ENCODE peak calls at places on chromosomes 1 and 21, in four cellular contexts. M, F, K and E are unnamed samples.

GRCh38 chr1:109619655-109620395 is at the start of gene AMPD2:
- DNase-seq in F (no peak), M (peak), K (peak), E (peak)

GRCh38 chr1:205521646-205522150 is 17.2 kb downstream of the CDK18 start:
- DNase-seq in F (no peak), M (no peak), K (no peak), E (no peak)

GRCh38 chr1:198088360-198089071 is 68.3 kb upstream of the NEK7 start:
- DNase-seq in M (peak), K (peak), F (no peak), E (peak)

GRCh38 chr1:29583727-29584126 is 347.4 kb downstream of the PTPRU start:
- DNase-seq in F (no peak), K (no peak), M (no peak), E (no peak)

GRCh38 chr1:1020415-1021009 is 592 bp downstream of the AGRN start:
- DNase-seq in K (no peak), F (no peak), M (peak), E (no peak)

GRCh38 chr1:244755673-244756072 is 79.8 kb upstream of the COX20 start:
- DNase-seq in F (no peak), K (no peak), M (no peak), E (no peak)

GRCh38 chr1:41662061-41662655 is 177.7 kb upstream of the EDN2 start:
- DNase-seq in K (no peak), F (no peak), M (peak), E (peak)

GRCh38 chr1:73105755-73106154 is 823.4 kb upstream of the NEGR1 start:
- DNase-seq in F (no peak), M (no peak), K (no peak), E (no peak)

GRCh38 chr1:192580351-192580962 is 4.9 kb downstream of the RGS1 start:
- DNase-seq in M (no peak), F (no peak), K (peak), E (peak)

GRCh38 chr1:94045465-94046056 is 75.4 kb downstream of the ABCA4 start:
- DNase-seq in M (peak), K (peak), F (peak), E (peak)

GRCh38 chr1:29875557-29876028 is 639.3 kb downstream of the PTPRU start:
- DNase-seq in F (no peak), K (no peak), M (peak), E (no peak)

GRCh38 chr1:15742339-15742801 is at the start of gene TMEM82:
- DNase-seq in K (no peak), F (no peak), M (no peak), E (no peak)

GRCh38 chr1:200041337-200042118 is 14.0 kb downstream of the NR5A2 start:
- DNase-seq in M (no peak), F (no peak), K (no peak), E (no peak)

GRCh38 chr21:38520511-38520910 is 22.2 kb upstream of the ERG start:
- DNase-seq in M (no peak), K (no peak), F (no peak), E (no peak)

GRCh38 chr1:212470059-212470458 is 37.3 kb downstream of the NENF start:
- DNase-seq in F (no peak), K (no peak), M (no peak), E (peak)

GRCh38 chr21:33967086-33967571 is 51.5 kb upstream of the ATP5PO start:
- DNase-seq in K (peak), M (no peak), F (no peak), E (no peak)

GRCh38 chr1:71743862-71744261 is 538.5 kb downstream of the NEGR1 start:
- DNase-seq in M (no peak), K (no peak), F (no peak), E (no peak)

GRCh38 chr1:161427733-161428516 is 60.2 kb upstream of the CFAP126 start:
- DNase-seq in M (peak), K (peak), F (no peak), E (peak)

GRCh38 chr1:236854602-236854978 is 59.5 kb downstream of the MTR start:
- DNase-seq in K (no peak), M (no peak), F (no peak), E (no peak)

GRCh38 chr1:150922519-150922975 is 3.6 kb upstream of the SETDB1 start:
- DNase-seq in K (peak), F (peak), M (peak), E (peak)

GRCh38 chr1:183368213-183369108 is 49.7 kb downstream of the NMNAT2 start:
- DNase-seq in F (no peak), K (no peak), M (no peak), E (no peak)

GRCh38 chr1:69377507-69377906 is 190.2 kb upstream of the LRRC7 start:
- DNase-seq in F (no peak), M (no peak), K (no peak), E (no peak)

GRCh38 chr1:42125552-42125951 is 27.7 kb upstream of the GUCA2B start:
- DNase-seq in K (no peak), M (no peak), F (no peak), E (no peak)

GRCh38 chr1:28895896-28896608 is 18.3 kb upstream of the EPB41 start:
- DNase-seq in K (no peak), M (no peak), F (no peak), E (no peak)

GRCh38 chr1:172674831-172675613 is 16.1 kb downstream of the FASLG start:
- DNase-seq in F (no peak), K (no peak), M (no peak), E (no peak)

GRCh38 chr1:110559157-110559556 is 40.2 kb upstream of the KCNA10 start:
- DNase-seq in K (no peak), F (no peak), M (no peak), E (no peak)

GRCh38 chr1:61052393-61053280 is 29.7 kb upstream of the NFIA start:
- DNase-seq in K (no peak), M (no peak), F (no peak), E (no peak)

GRCh38 chr1:155569988-155570592 is 7.5 kb upstream of the ASH1L start:
- DNase-seq in M (no peak), K (no peak), F (no peak), E (no peak)

GRCh38 chr1:158285756-158286241 is 3.9 kb upstream of the CD1C start:
- DNase-seq in F (no peak), M (no peak), K (no peak), E (no peak)

GRCh38 chr21:43939443-43940328 is 72.4 kb upstream of the TRAPPC10 start:
- DNase-seq in M (no peak), F (no peak), K (no peak), E (no peak)

GRCh38 chr1:233113009-233113712 is 162.8 kb downstream of the NTPCR start:
- DNase-seq in K (peak), M (no peak), F (peak), E (peak)

GRCh38 chr1:239993333-239993732 is 98.3 kb upstream of the FMN2 start:
- DNase-seq in K (no peak), M (no peak), F (no peak), E (no peak)

GRCh38 chr1:102699524-102699923 is 408.8 kb downstream of the COL11A1 start:
- DNase-seq in K (no peak), M (no peak), F (no peak), E (no peak)

GRCh38 chr1:62778208-62778607 is 5.7 kb upstream of the ATG4C start:
- DNase-seq in K (no peak), M (no peak), F (no peak), E (no peak)

GRCh38 chr1:62774971-62775578 is 8.9 kb upstream of the ATG4C start:
- DNase-seq in K (no peak), F (no peak), M (no peak), E (no peak)

GRCh38 chr1:62772607-62773295 is 11.2 kb upstream of the ATG4C start:
- DNase-seq in K (no peak), M (no peak), F (no peak), E (no peak)

GRCh38 chr1:62774006-62774405 is 9.9 kb upstream of the ATG4C start:
- DNase-seq in K (no peak), F (no peak), M (no peak), E (no peak)
- TF ChIP-seq YY1 in K (no peak), F (no peak), M (no peak), E (no peak)

DNA sequence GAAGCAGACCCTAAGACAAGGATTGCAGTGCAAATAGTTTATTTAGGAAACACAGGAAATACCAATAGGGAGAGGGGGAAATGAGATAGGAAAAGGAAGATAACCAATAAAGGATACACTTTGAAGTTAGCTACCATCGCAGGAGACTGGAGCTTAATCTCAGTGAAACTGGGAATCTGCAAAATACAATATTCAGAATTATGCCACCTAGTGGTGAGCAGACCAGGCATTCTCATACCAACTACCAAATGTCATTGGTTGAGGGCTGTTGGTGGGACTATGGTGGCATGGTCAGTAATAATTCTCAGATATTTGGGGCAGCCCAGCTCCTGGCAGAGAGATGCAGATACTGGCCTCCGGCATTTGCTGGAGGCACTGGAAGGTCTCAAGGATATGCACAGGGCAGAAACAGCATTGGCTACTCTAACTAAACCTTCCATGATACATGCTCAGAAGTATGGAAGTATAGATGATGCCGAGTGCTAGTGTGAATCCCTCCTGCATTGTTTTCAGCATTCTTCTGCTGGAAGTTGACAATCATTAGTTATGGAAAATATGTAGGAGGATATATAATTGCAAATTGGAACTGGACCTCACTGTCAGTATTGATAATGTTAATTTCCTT is 11.8 kb upstream of the ZFP69B start:
- DNase-seq in M (peak), K (peak), F (no peak), E (no peak)
- TF ChIP-seq JUND in M (no peak), K (no peak), F (no peak), E (no peak)

DNA sequence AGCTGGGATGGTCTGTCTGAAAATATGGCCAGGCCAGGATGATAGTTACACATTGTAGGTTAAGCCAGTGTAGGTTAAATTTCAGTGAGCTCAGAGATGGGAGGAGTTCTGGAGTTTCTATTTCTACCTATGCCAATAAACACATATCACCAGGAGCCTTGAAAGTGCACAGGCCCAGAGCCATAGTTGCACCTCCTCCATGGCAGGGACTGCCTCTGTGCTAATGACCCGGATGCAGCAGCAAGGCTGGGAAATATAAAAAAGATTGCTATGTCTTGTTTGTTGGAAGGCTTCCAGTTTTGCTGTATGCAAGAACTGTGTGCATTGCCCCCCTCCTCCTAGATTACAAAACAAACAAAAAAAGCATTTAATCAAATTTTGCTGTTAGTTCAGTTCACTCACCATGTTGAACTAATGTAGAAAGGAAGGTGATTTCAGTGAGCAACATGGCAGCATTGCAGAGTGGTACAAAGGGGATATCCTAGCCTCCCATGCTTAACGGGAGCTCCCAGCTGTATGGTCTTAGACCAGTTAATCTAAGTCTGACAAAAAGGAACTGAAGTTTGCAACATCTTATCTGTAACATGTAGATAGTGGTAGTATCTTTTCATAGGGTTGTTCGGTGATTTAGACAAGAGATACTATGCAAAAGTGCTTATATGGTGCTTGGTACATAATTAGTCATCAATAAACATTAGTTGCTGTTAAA is 309.6 kb downstream of the ASTN1 start:
- DNase-seq in M (no peak), K (no peak), F (no peak), E (no peak)
- TF ChIP-seq MAX in M (no peak), K (no peak), F (no peak), E (no peak)

GRCh38 chr1:89615676-89616598 is 17.0 kb upstream of the LRRC8C start:
- DNase-seq in K (peak), M (peak), F (no peak), E (peak)
- TF ChIP-seq YY1 in K (no peak), M (no peak), F (no peak), E (no peak)

DNA sequence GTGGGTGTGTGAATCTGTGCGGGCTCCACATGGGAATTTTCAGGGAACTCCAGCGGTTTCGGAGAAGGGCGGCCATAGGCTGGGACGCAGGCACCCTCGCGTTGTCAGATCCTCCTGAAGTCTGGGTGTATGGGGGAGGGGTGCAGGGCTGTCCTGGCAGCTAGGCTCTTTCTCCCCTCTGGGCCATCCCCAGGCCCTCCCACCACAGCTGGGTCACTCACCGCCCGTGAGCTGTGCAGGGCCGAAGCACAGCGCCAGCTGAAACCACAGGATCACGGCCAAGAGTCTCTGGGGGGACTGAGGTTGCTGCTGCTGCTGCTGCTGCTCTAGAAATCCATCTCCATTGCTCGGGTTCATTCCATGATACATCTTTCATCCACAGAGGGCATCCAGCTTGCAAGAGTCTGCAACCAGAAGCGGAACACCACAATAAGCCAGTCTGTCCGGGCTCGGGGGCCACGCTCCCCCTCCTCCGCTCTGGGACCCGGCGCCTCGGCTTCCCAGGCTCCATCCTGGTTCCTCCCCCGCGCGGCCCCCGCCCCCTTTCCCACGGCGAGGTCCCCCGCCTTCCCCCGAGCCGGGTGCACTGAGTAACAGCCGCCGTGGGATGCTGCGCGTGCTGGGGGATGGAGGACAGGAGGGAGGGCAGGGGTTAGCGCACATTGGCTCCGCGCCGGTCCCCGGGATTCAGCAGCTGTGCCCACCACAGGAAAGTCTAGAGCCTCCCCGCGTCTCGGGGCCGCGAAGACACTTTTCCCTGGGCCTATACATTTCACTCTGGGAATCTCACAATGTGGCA is 720 bp downstream of the SUSD4 start:
- DNase-seq in F (no peak), M (peak), K (no peak), E (no peak)
- TF ChIP-seq JUND in F (no peak), M (no peak), K (no peak), E (no peak)

GRCh38 chr1:86380257-86380861 is 15.8 kb downstream of the ODF2L start:
- DNase-seq in M (peak), F (no peak), K (peak), E (peak)
- TF ChIP-seq MAX in M (no peak), F (no peak), K (no peak), E (no peak)

DNA sequence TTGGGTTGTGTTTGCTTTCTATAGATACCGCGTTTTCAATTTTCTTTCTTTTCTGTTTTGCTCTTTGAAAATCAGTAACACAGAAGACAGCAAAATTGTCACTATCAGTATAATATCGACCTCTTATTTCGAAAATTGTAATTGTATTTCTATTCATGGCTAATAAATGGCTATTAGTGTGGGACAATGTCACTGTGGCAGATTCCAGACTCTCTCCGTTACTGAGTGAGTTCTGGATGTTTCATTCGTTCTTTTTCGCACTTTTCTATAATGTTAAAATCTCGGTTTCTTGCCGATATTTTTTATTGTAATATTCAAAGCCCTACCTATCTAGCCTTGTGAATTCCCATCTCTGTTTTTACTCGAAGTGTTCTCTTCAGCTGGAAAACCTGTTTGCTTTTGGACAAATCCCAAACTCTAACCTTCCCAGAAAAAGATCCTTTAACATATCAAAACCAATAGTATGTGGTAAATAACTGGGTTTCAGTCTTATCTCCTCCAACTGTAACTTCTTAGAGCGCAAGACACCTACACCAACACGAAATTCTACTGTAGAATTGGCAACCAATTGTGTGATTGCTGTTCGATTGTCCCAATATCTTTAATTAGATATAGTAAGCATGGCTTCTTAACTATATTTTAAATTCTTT is 6.0 kb upstream of the MPZL1 start:
- DNase-seq in K (no peak), F (no peak), M (no peak), E (no peak)
- TF ChIP-seq YY1 in K (no peak), F (no peak), M (no peak), E (no peak)

DNA sequence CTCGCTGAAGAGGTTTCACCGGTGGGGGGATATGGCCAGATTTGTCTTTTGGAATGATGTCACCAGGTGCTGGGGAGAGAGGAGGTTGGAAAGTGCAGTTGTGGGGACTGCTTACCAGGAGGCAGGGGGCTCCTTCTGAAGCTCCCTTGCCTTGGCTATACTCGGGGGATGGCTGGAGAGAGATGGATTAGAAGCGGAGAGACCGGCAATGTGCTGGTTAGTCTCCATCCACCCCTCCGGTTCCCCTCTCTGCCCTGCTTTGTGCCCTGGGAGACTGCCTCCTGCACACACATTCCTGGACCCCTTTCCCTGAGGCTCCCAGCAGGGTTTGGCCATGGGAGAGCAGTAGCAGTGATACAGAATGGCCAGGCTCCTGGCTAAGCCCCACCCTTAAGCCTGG is 14.7 kb upstream of the VPS13D start:
- DNase-seq in F (no peak), K (no peak), M (no peak), E (no peak)
- TF ChIP-seq JUND in F (no peak), K (no peak), M (no peak), E (no peak)

GRCh38 chr21:42653492-42654061 is at the start of gene PDE9A:
- DNase-seq in F (no peak), M (peak), K (no peak), E (no peak)

GRCh38 chr21:42652527-42653491 is 612 bp upstream of the PDE9A start:
- DNase-seq in F (no peak), M (peak), K (peak), E (no peak)

GRCh38 chr21:42650441-42651421 is 2.7 kb upstream of the PDE9A start:
- DNase-seq in F (no peak), M (no peak), K (no peak), E (no peak)

GRCh38 chr21:42650033-42650370 is 3.4 kb upstream of the PDE9A start:
- DNase-seq in K (no peak), F (no peak), M (no peak), E (no peak)

GRCh38 chr21:42651515-42652401 is 1.7 kb upstream of the PDE9A start:
- DNase-seq in F (no peak), M (no peak), K (no peak), E (no peak)
- TF ChIP-seq MAX in F (no peak), M (no peak), K (no peak), E (no peak)

GRCh38 chr1:35929730-35930592 is 944 bp upstream of the AGO3 start:
- DNase-seq in K (peak), F (peak), M (peak), E (peak)
- TF ChIP-seq YY1 in K (no peak), F (no peak), M (no peak), E (no peak)